ENCODE peak calls at places on chromosomes 2 and 18, in nine cellular contexts. S, V, M, T, L, K, P, W and R are unnamed samples.

GRCh38 chr2:143885461-143885860 is 634.5 kb downstream of the ZEB2 start:
- DNase-seq in K (no peak), T (no peak), M (no peak), L (no peak), S (no peak), W (no peak), V (no peak), P (no peak), R (no peak)

GRCh38 chr2:186503827-186504606 is 18.0 kb downstream of the ZC3H15 start:
- DNase-seq in S (no peak), K (no peak), P (no peak), V (no peak), T (peak), M (no peak), L (no peak), W (no peak), R (no peak)

GRCh38 chr18:80023173-80023572 is 11.1 kb upstream of the RBFA start:
- DNase-seq in S (no peak), W (no peak), M (no peak), V (no peak), K (no peak), L (no peak), P (no peak), T (no peak), R (no peak)

GRCh38 chr2:233384017-233384416 is 29.7 kb downstream of the DGKD start:
- DNase-seq in W (no peak), M (no peak), S (no peak), L (no peak), T (no peak), P (no peak), V (no peak), K (no peak), R (no peak)

GRCh38 chr2:65539633-65540032 is 107.2 kb upstream of the SPRED2 start:
- DNase-seq in V (no peak), T (no peak), K (no peak), W (no peak), L (no peak), P (no peak), S (no peak), M (no peak), R (no peak)

GRCh38 chr2:196987654-196988364 is 61.3 kb upstream of the PGAP1 start:
- DNase-seq in M (no peak), K (peak), L (peak), P (no peak), S (no peak), V (no peak), W (peak), T (peak), R (no peak)

GRCh38 chr2:60794271-60794863 is 38.3 kb downstream of the PAPOLG start:
- DNase-seq in T (peak), L (peak), V (no peak), K (no peak), P (no peak), S (no peak), M (no peak), W (no peak), R (no peak)

GRCh38 chr2:68646303-68646702 is 2.9 kb downstream of the PROKR1 start:
- DNase-seq in V (no peak), S (no peak), W (no peak), K (no peak), P (no peak), T (peak), M (no peak), L (no peak), R (no peak)

GRCh38 chr2:53880756-53881155 is 21.0 kb upstream of the GPR75 start:
- DNase-seq in T (no peak), M (no peak), S (no peak), V (no peak), L (no peak), K (no peak), W (no peak), P (no peak), R (no peak)

GRCh38 chr2:227228061-227228667 is 63.7 kb downstream of the COL4A3 start:
- DNase-seq in K (no peak), V (no peak), W (no peak), L (peak), S (peak), M (peak), P (no peak), T (no peak), R (peak)

GRCh38 chr18:75170022-75170789 is 38.7 kb downstream of the PTGR3 start:
- DNase-seq in L (no peak), V (no peak), S (peak), W (no peak), K (no peak), M (no peak), T (peak), P (no peak), R (no peak)

GRCh38 chr2:10978112-10978670 is 66.5 kb downstream of the KCNF1 start:
- DNase-seq in P (no peak), M (no peak), K (no peak), L (no peak), W (no peak), V (peak), T (no peak), S (peak), R (no peak)

GRCh38 chr18:57439617-57439975 is 4.4 kb downstream of the ONECUT2 start:
- DNase-seq in S (peak), L (no peak), V (no peak), M (no peak), P (no peak), T (no peak), W (no peak), K (no peak), R (no peak)

GRCh38 chr2:39469807-39470206 is 32.7 kb upstream of the MAP4K3 start:
- DNase-seq in L (no peak), V (no peak), M (peak), W (no peak), S (no peak), K (no peak), T (peak), P (no peak), R (no peak)

GRCh38 chr18:21997207-21998143 is 171.9 kb upstream of the GATA6 start:
- DNase-seq in P (peak), V (no peak), S (no peak), W (peak), L (peak), M (no peak), K (no peak), T (peak), R (no peak)

GRCh38 chr2:226999676-227000075 is 163.8 kb downstream of the RHBDD1 start:
- DNase-seq in S (no peak), K (no peak), T (no peak), M (no peak), V (no peak), P (no peak), W (no peak), L (no peak), R (no peak)

GRCh38 chr2:230439590-230439989 is 23.6 kb downstream of the SP100 start:
- DNase-seq in M (no peak), S (no peak), T (no peak), P (no peak), V (no peak), L (no peak), W (no peak), K (no peak), R (no peak)

GRCh38 chr2:230443540-230443939 is 27.5 kb downstream of the SP100 start:
- DNase-seq in L (no peak), V (no peak), M (no peak), P (no peak), S (no peak), K (no peak), W (no peak), T (no peak), R (no peak)

GRCh38 chr2:230447036-230447435 is 31.0 kb downstream of the SP100 start:
- DNase-seq in L (no peak), P (no peak), W (no peak), V (no peak), S (no peak), K (no peak), M (no peak), T (no peak), R (no peak)

GRCh38 chr2:230444832-230445231 is 28.8 kb downstream of the SP100 start:
- DNase-seq in V (no peak), W (peak), M (no peak), S (no peak), K (no peak), L (no peak), P (no peak), T (no peak), R (no peak)

GRCh38 chr2:230441188-230441897 is 25.3 kb downstream of the SP100 start:
- DNase-seq in L (no peak), P (no peak), S (no peak), W (peak), T (no peak), K (peak), V (no peak), M (no peak), R (no peak)
- TF ChIP-seq EP300 in L (no peak), P (no peak), S (no peak), W (no peak), T (no peak), K (peak), V (no peak), M (no peak), R (no peak)

DNA sequence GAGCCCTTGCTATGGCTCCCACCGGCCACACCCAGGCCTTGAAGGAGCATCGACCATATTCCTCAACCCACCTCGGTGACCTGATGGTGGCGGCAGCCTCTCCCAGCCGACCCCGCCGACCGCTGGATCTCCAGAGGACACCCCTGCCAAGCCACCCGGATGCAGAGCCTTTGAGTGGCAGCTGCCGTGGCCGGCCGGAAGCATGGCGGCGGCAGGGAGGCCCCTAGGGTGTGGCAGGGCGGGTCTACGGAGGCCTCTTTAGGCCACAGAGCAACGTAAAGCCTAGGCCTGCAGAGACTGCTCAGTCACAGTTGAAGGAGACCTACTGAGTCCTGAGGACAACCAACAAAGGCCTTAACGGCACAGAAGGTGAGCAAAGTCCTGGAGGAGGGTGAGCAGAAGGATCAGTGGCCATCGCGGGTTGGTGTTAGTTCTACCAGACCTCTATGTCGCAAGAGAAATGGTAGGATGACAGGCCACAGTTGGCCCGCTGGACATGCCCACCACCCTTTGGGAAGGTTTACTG is 50.4 kb upstream of the TMEM247 start:
- DNase-seq in M (no peak), P (no peak), S (peak), V (no peak), L (no peak), K (no peak), W (no peak), T (no peak), R (no peak)
- TF ChIP-seq POLR2A in M (no peak), P (no peak), S (no peak), V (no peak), L (no peak), K (no peak), W (no peak), T (no peak), R (no peak)

DNA sequence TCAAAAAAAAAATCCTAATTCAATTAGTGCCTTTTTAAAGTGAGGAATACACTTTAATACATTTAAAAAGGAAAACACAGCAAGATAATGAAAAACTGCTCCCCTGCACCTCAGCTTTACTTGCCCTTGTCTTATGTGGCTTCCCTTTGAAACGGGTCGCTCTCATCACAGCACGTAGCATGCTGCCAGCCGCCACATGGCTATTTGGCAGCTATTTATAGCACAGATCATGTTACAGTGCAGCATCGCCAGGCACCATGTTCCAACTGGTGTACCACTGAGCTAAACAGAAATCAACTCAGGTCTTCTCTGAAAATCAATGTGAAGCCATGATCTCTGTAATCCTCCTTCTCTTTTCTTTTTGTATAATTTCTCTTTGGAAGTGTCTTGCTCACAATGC is 65.1 kb downstream of the TMEM182 start:
- DNase-seq in L (no peak), W (no peak), M (peak), V (no peak), P (no peak), S (no peak), T (no peak), K (no peak), R (no peak)
- TF ChIP-seq EP300 in L (no peak), W (no peak), M (no peak), V (no peak), P (no peak), S (no peak), T (no peak), K (no peak), R (no peak)

DNA sequence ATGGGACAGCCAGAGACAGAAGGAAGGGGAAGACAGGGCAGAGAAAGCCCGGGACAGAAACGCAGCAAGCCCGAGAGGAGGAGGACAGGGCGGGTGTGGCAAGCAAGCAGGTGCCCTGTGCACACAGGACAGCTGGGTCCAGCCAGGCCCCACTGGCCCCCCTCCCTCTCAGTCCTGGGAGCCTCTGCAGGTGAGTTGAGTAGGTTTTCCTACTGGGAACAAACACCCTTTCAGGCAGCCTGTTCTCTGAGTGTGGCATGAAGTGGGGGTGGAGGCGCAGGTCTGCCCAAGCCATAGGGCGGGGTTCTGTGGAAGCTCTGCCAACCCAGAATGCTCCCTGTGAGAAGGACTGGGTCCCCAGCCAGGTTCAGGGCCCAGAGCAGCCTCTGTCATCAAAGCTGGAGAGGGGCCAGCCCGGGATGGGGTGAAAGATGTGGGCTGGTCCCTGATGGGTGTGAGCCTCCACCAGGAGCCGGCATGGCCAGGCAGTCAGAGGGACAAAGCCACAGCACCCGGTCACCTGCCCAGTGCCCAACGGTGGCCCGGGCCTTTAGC is 129.4 kb downstream of the TFCP2L1 start:
- DNase-seq in S (peak), V (peak), L (no peak), W (no peak), T (no peak), M (peak), P (no peak), K (no peak), R (no peak)
- TF ChIP-seq POLR2A in S (no peak), V (no peak), L (no peak), W (no peak), T (no peak), M (peak), P (no peak), K (no peak), R (no peak)